ENCODE peak calls at places on chromosomes 1 and 21, in six cellular contexts. Z is mesendoderm, Y is IMR-90, B is RWPE1, Q is psoas muscle, E is caudate nucleus. I is an unnamed sample.

GRCh38 chr1:204989266-204990058 is 53.5 kb upstream of the CNTN2 start:
- DNase-seq in Z (peak; percentile 86), Y (peak; percentile 67), B (peak; percentile 95), Q (peak; percentile 48), E (peak; percentile 79), I (peak; percentile 36)

GRCh38 chr1:152182942-152183341 is 23.9 kb upstream of the RPTN start:
- DNase-seq in Z (no peak), Y (peak; percentile 44), B (peak; percentile 79), Q (no peak), E (no peak), I (peak; percentile 92)

GRCh38 chr21:38945536-38946245 is 140.0 kb downstream of the ETS2 start:
- DNase-seq in Z (peak; percentile 88), Y (peak; percentile 58), B (no peak), Q (no peak), E (no peak), I (no peak)

GRCh38 chr1:55234016-55234415 is 18.9 kb upstream of the USP24 start:
- DNase-seq in Z (no peak), Y (peak; percentile 35), B (no peak), Q (no peak), E (no peak), I (no peak)

GRCh38 chr1:161192476-161193465 is 6.1 kb downstream of the ADAMTS4 start:
- DNase-seq in Z (peak; percentile 83), Y (peak; percentile 65), B (peak; percentile 78), Q (peak; percentile 57), E (peak; percentile 20), I (no peak)

GRCh38 chr1:193211539-193211938 is 25.1 kb upstream of the B3GALT2 start:
- DNase-seq in Z (peak; percentile 16), Y (peak; percentile 93), B (peak; percentile 90), Q (no peak), E (no peak), I (peak; percentile 70)

GRCh38 chr1:225813250-225813964 is 3.5 kb downstream of the EPHX1 start:
- DNase-seq in Z (peak; percentile 57), Y (peak; percentile 62), B (peak; percentile 49), Q (peak; percentile 61), E (no peak), I (peak; percentile 8)

GRCh38 chr1:235107368-235108184 is 21.1 kb downstream of the TOMM20 start:
- DNase-seq in Z (no peak), Y (no peak), B (no peak), Q (no peak), E (no peak), I (no peak)

GRCh38 chr1:40870135-40870728 is 8.1 kb upstream of the CITED4 start:
- DNase-seq in Z (no peak), Y (peak; percentile 56), B (no peak), Q (no peak), E (no peak), I (no peak)

GRCh38 chr1:58786184-58786926 is 2.5 kb upstream of the JUN start:
- DNase-seq in Z (no peak), Y (peak; percentile 54), B (no peak), Q (no peak), E (no peak), I (no peak)

GRCh38 chr1:89632213-89633102 is 462 bp upstream of the LRRC8C start:
- DNase-seq in Z (peak; percentile 72), Y (peak; percentile 71), B (peak; percentile 69), Q (peak; percentile 86), E (no peak), I (no peak)

GRCh38 chr1:76891931-76892330 is 24.7 kb downstream of the ST6GALNAC5 start:
- DNase-seq in Z (no peak), Y (peak; percentile 61), B (no peak), Q (no peak), E (no peak), I (no peak)

GRCh38 chr1:162145280-162145965 is 75.9 kb downstream of the NOS1AP start:
- DNase-seq in Z (peak; percentile 83), Y (no peak), B (no peak), Q (no peak), E (peak; percentile 61), I (no peak)

GRCh38 chr1:53371121-53371666 is 43.3 kb upstream of the LRP8 start:
- DNase-seq in Z (peak; percentile 54), Y (no peak), B (no peak), Q (no peak), E (no peak), I (no peak)

GRCh38 chr1:172821609-172822274 is 162.8 kb downstream of the FASLG start:
- DNase-seq in Z (no peak), Y (peak; percentile 80), B (no peak), Q (no peak), E (no peak), I (no peak)

GRCh38 chr1:207848234-207848633 is 62.7 kb downstream of the CD34 start:
- DNase-seq in Z (no peak), Y (peak; percentile 59), B (peak; percentile 85), Q (peak; percentile 65), E (no peak), I (peak; percentile 98)

GRCh38 chr1:86548863-86549262 is 2.0 kb downstream of the CLCA4 start:
- DNase-seq in Z (peak; percentile 5), Y (no peak), B (no peak), Q (no peak), E (no peak), I (no peak)

GRCh38 chr1:211469938-211470529 is 21.9 kb downstream of the RD3 start:
- DNase-seq in Z (peak; percentile 91), Y (peak; percentile 64), B (peak; percentile 63), Q (peak; percentile 74), E (no peak), I (no peak)

GRCh38 chr1:220217383-220217988 is 54.8 kb downstream of the RAB3GAP2 start:
- DNase-seq in Z (peak; percentile 46), Y (no peak), B (no peak), Q (no peak), E (no peak), I (no peak)

DNA sequence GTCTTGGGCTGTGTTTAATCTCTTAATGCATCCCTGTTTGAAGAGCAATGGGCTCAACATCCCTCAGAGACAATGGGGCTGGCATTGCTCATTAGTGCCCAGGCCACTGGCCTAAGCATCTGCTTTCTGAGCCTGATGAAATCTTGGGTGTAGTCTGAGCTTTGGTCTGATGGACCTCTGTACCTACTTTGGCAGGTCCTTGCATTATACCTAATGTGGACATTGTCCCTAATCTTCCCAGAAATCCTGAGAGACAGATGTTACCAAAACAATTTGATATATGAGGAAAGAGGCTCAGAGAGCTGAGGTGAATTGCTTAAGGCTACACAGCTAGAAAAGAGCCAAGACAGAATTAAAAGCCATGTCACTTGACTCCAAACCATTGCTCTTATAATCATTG is 95.0 kb downstream of the PTPRU start:
- DNase-seq in Z (no peak), Y (no peak), B (no peak), Q (no peak), E (no peak), I (no peak)
- H3K27ac ChIP-seq in Z (no peak overlapping the region), Y (no peak overlapping the region), B (no peak overlapping the region), Q (no peak overlapping the region), E (no peak overlapping the region), I (no peak overlapping the region)

GRCh38 chr1:155968670-155969069 is 9.7 kb downstream of the ARHGEF2 start:
- DNase-seq in Z (no peak), Y (peak; percentile 72), B (no peak), Q (peak; percentile 78), E (no peak), I (no peak)

GRCh38 chr1:155964193-155964592 is 14.2 kb downstream of the ARHGEF2 start:
- DNase-seq in Z (peak; percentile 56), Y (no peak), B (no peak), Q (no peak), E (no peak), I (no peak)

GRCh38 chr1:155966135-155966534 is 12.2 kb downstream of the ARHGEF2 start:
- DNase-seq in Z (no peak), Y (no peak), B (no peak), Q (no peak), E (no peak), I (no peak)

GRCh38 chr1:155967410-155968400 is 10.6 kb downstream of the ARHGEF2 start:
- DNase-seq in Z (peak; percentile 56), Y (no peak), B (no peak), Q (no peak), E (peak; percentile 30), I (no peak)

GRCh38 chr1:155966750-155967149 is 11.6 kb downstream of the ARHGEF2 start:
- DNase-seq in Z (no peak), Y (no peak), B (no peak), Q (no peak), E (no peak), I (no peak)
- H3K27ac ChIP-seq in Z (no peak overlapping the region), Y (peak overlapping the region; percentile 22), B (peak overlapping the region; percentile 52), Q (peak overlapping the region; percentile 89), E (peak overlapping the region; percentile 98), I (peak overlapping the region; percentile 13)

DNA sequence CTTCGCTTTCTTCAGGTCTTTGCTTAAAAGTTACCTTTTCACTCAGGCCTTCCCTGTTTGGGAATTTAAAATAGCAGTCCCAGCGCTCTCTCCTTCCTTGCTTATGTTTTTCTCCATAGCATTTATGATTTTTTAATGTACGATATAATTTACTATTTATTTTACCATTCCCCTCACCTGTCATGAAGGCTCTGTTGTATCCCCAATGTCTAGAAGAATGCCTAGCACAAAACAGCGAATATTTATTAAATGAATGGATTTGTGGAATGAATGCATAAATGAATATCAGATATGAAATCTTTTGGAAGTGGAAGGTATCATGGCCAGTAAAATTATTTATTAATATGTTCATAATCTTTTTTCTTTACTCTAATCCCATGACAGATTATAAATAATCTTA is 402 bp upstream of the OSBPL9 start:
- DNase-seq in Z (no peak), Y (no peak), B (no peak), Q (no peak), E (no peak), I (no peak)
- H3K27ac ChIP-seq in Z (no peak overlapping the region), Y (no peak overlapping the region), B (no peak overlapping the region), Q (peak overlapping the region; percentile 97), E (peak overlapping the region; percentile 18), I (no peak overlapping the region)

GRCh38 chr1:154843913-154844681 is 26.0 kb downstream of the KCNN3 start:
- DNase-seq in Z (no peak), Y (no peak), B (no peak), Q (no peak), E (no peak), I (no peak)
- H3K27ac ChIP-seq in Z (no peak overlapping the region), Y (no peak overlapping the region), B (no peak overlapping the region), Q (peak overlapping the region; percentile 96), E (no peak overlapping the region), I (no peak overlapping the region)

GRCh38 chr21:32414579-32415358 is 2.3 kb downstream of the EVA1C start:
- DNase-seq in Z (no peak), Y (peak; percentile 63), B (peak; percentile 24), Q (no peak), E (no peak), I (no peak)
- H3K27ac ChIP-seq in Z (no peak overlapping the region), Y (no peak overlapping the region), B (peak overlapping the region; percentile 54), Q (no peak overlapping the region), E (peak overlapping the region; percentile 12), I (peak overlapping the region; percentile 78)

GRCh38 chr1:170205301-170205700 is 59.5 kb downstream of the NTMT2 start:
- DNase-seq in Z (no peak), Y (peak; percentile 7), B (no peak), Q (no peak), E (no peak), I (no peak)

GRCh38 chr1:170200665-170201397 is 55.1 kb downstream of the NTMT2 start:
- DNase-seq in Z (no peak), Y (peak; percentile 7), B (no peak), Q (no peak), E (no peak), I (no peak)

GRCh38 chr1:170200161-170200560 is 54.4 kb downstream of the NTMT2 start:
- DNase-seq in Z (no peak), Y (no peak), B (no peak), Q (no peak), E (no peak), I (no peak)

GRCh38 chr1:170204121-170204520 is 58.4 kb downstream of the NTMT2 start:
- DNase-seq in Z (no peak), Y (no peak), B (no peak), Q (no peak), E (no peak), I (no peak)

GRCh38 chr1:170203693-170204092 is 57.9 kb downstream of the NTMT2 start:
- DNase-seq in Z (no peak), Y (no peak), B (no peak), Q (no peak), E (no peak), I (no peak)
- H3K27ac ChIP-seq in Z (no peak overlapping the region), Y (no peak overlapping the region), B (no peak overlapping the region), Q (no peak overlapping the region), E (no peak overlapping the region), I (no peak overlapping the region)

I was measured in epithelial cell of prostate.